ENCODE peak calls at places on chromosomes 11 and 22, in seven cellular contexts. One of them, this sample, is unnamed. For H3K9me3, the result is how much of the 10 kb centered on the place peaks cover.

GRCh38 chr11:44766112-44766971 is 39.6 kb downstream of the TSPAN18 start:
- DNase-seq in H9: peak
- DNase-seq in psoas muscle: peak
- DNase-seq in HepG2: no peak
- DNase-seq in BE2C: peak
- DNase-seq in left ventricle myocardium inferior: peak
- DNase-seq in endodermal cell: peak
- DNase-seq in this sample: peak

GRCh38 chr11:35658028-35658948 is 4.3 kb upstream of the TRIM44 start:
- DNase-seq in H9: no peak
- DNase-seq in psoas muscle: no peak
- DNase-seq in HepG2: no peak
- DNase-seq in BE2C: no peak
- DNase-seq in left ventricle myocardium inferior: no peak
- DNase-seq in endodermal cell: no peak
- DNase-seq in this sample: no peak

GRCh38 chr22:38982008-38982927 is at the start of gene APOBEC3B:
- DNase-seq in H9: peak
- DNase-seq in psoas muscle: peak
- DNase-seq in HepG2: peak
- DNase-seq in BE2C: peak
- DNase-seq in left ventricle myocardium inferior: peak
- DNase-seq in endodermal cell: peak
- DNase-seq in this sample: peak

GRCh38 chr11:129611661-129612566 is 203.7 kb upstream of the TMEM45B start:
- DNase-seq in H9: no peak
- DNase-seq in psoas muscle: no peak
- DNase-seq in HepG2: no peak
- DNase-seq in BE2C: no peak
- DNase-seq in left ventricle myocardium inferior: no peak
- DNase-seq in endodermal cell: no peak
- DNase-seq in this sample: no peak

GRCh38 chr11:74112877-74113276 is 57.9 kb downstream of the C2CD3 start:
- DNase-seq in H9: no peak
- DNase-seq in psoas muscle: no peak
- DNase-seq in HepG2: no peak
- DNase-seq in BE2C: no peak
- DNase-seq in left ventricle myocardium inferior: no peak
- DNase-seq in endodermal cell: no peak
- DNase-seq in this sample: no peak

GRCh38 chr22:38270091-38270972 is 2.5 kb downstream of the TMEM184B start:
- DNase-seq in H9: peak
- DNase-seq in psoas muscle: no peak
- DNase-seq in HepG2: no peak
- DNase-seq in BE2C: no peak
- DNase-seq in left ventricle myocardium inferior: no peak
- DNase-seq in endodermal cell: no peak
- DNase-seq in this sample: no peak

GRCh38 chr11:7347611-7348431 is 96.1 kb downstream of the SYT9 start:
- DNase-seq in H9: no peak
- DNase-seq in psoas muscle: no peak
- DNase-seq in HepG2: no peak
- DNase-seq in BE2C: no peak
- DNase-seq in left ventricle myocardium inferior: no peak
- DNase-seq in endodermal cell: no peak
- DNase-seq in this sample: no peak

GRCh38 chr11:40384991-40385390 is 1074.5 kb downstream of the LRRC4C start:
- DNase-seq in H9: no peak
- DNase-seq in psoas muscle: no peak
- DNase-seq in HepG2: no peak
- DNase-seq in BE2C: no peak
- DNase-seq in left ventricle myocardium inferior: no peak
- DNase-seq in endodermal cell: no peak
- DNase-seq in this sample: no peak

GRCh38 chr22:41642711-41643110 is 21.6 kb downstream of the XRCC6 start:
- DNase-seq in H9: no peak
- DNase-seq in psoas muscle: no peak
- DNase-seq in HepG2: no peak
- DNase-seq in BE2C: no peak
- DNase-seq in left ventricle myocardium inferior: no peak
- DNase-seq in endodermal cell: no peak
- DNase-seq in this sample: no peak

GRCh38 chr11:58576792-58577440 is 1.3 kb upstream of the LPXN start:
- DNase-seq in H9: no peak
- DNase-seq in psoas muscle: no peak
- DNase-seq in HepG2: peak
- DNase-seq in BE2C: no peak
- DNase-seq in left ventricle myocardium inferior: no peak
- DNase-seq in endodermal cell: no peak
- DNase-seq in this sample: no peak

GRCh38 chr11:122910775-122911174 is 28.2 kb downstream of the JHY start:
- DNase-seq in H9: no peak
- DNase-seq in psoas muscle: no peak
- DNase-seq in HepG2: peak
- DNase-seq in BE2C: no peak
- DNase-seq in left ventricle myocardium inferior: no peak
- DNase-seq in endodermal cell: no peak
- DNase-seq in this sample: no peak

GRCh38 chr11:67278135-67278938 is 10.8 kb upstream of the ANKRD13D start:
- DNase-seq in H9: no peak
- DNase-seq in psoas muscle: peak
- DNase-seq in HepG2: no peak
- DNase-seq in BE2C: no peak
- DNase-seq in left ventricle myocardium inferior: no peak
- DNase-seq in endodermal cell: no peak
- DNase-seq in this sample: peak

GRCh38 chr11:60305906-60306619 is 21.0 kb upstream of the MS4A6E start:
- DNase-seq in H9: no peak
- DNase-seq in psoas muscle: no peak
- DNase-seq in HepG2: no peak
- DNase-seq in BE2C: no peak
- DNase-seq in left ventricle myocardium inferior: no peak
- DNase-seq in endodermal cell: peak
- DNase-seq in this sample: no peak

GRCh38 chr11:73009972-73010371 is 132.1 kb downstream of the FCHSD2 start:
- DNase-seq in H9: no peak
- DNase-seq in psoas muscle: no peak
- DNase-seq in HepG2: no peak
- DNase-seq in BE2C: no peak
- DNase-seq in left ventricle myocardium inferior: no peak
- DNase-seq in endodermal cell: no peak
- DNase-seq in this sample: no peak

GRCh38 chr11:75399344-75400109 is at the start of gene RPS3:
- DNase-seq in H9: peak
- DNase-seq in psoas muscle: peak
- DNase-seq in HepG2: peak
- DNase-seq in BE2C: peak
- DNase-seq in left ventricle myocardium inferior: peak
- DNase-seq in endodermal cell: peak
- DNase-seq in this sample: peak

GRCh38 chr22:22583030-22583429 is 24.0 kb upstream of the PRAME start:
- DNase-seq in H9: no peak
- DNase-seq in psoas muscle: no peak
- DNase-seq in HepG2: no peak
- DNase-seq in BE2C: no peak
- DNase-seq in left ventricle myocardium inferior: no peak
- DNase-seq in endodermal cell: no peak
- DNase-seq in this sample: no peak

GRCh38 chr11:17550455-17551346 is 3.6 kb downstream of the OTOG start:
- DNase-seq in H9: no peak
- DNase-seq in psoas muscle: no peak
- DNase-seq in HepG2: no peak
- DNase-seq in BE2C: no peak
- DNase-seq in left ventricle myocardium inferior: no peak
- DNase-seq in endodermal cell: no peak
- DNase-seq in this sample: no peak

GRCh38 chr11:118672865-118673264 is 6.6 kb downstream of the TREH start:
- DNase-seq in H9: no peak
- DNase-seq in psoas muscle: no peak
- DNase-seq in HepG2: no peak
- DNase-seq in BE2C: no peak
- DNase-seq in left ventricle myocardium inferior: no peak
- DNase-seq in endodermal cell: peak
- DNase-seq in this sample: no peak

GRCh38 chr22:44928711-44929347 is 81.0 kb downstream of the PHF21B start:
- DNase-seq in H9: no peak
- DNase-seq in psoas muscle: no peak
- DNase-seq in HepG2: no peak
- DNase-seq in BE2C: no peak
- DNase-seq in left ventricle myocardium inferior: peak
- DNase-seq in endodermal cell: no peak
- DNase-seq in this sample: no peak

GRCh38 chr22:39556970-39557811 is 13.4 kb upstream of the CACNA1I start:
- DNase-seq in H9: no peak
- DNase-seq in psoas muscle: no peak
- DNase-seq in HepG2: no peak
- DNase-seq in BE2C: peak
- DNase-seq in left ventricle myocardium inferior: no peak
- DNase-seq in endodermal cell: peak
- DNase-seq in this sample: no peak

GRCh38 chr11:115501504-115501894 is 2.7 kb downstream of the CADM1 start:
- DNase-seq in H9: no peak
- DNase-seq in psoas muscle: no peak
- DNase-seq in HepG2: no peak
- DNase-seq in BE2C: no peak
- DNase-seq in left ventricle myocardium inferior: no peak
- DNase-seq in endodermal cell: no peak
- DNase-seq in this sample: no peak

GRCh38 chr11:72308226-72309073 is 64.5 kb upstream of the PHOX2A start:
- DNase-seq in H9: no peak
- DNase-seq in psoas muscle: no peak
- DNase-seq in HepG2: no peak
- DNase-seq in BE2C: peak
- DNase-seq in left ventricle myocardium inferior: no peak
- DNase-seq in endodermal cell: no peak
- DNase-seq in this sample: no peak

GRCh38 chr22:35910926-35911325 is 117.7 kb downstream of the RBFOX2 start:
- DNase-seq in H9: no peak
- DNase-seq in psoas muscle: no peak
- DNase-seq in HepG2: no peak
- DNase-seq in BE2C: no peak
- DNase-seq in left ventricle myocardium inferior: no peak
- DNase-seq in endodermal cell: no peak
- DNase-seq in this sample: no peak

GRCh38 chr11:66286699-66287098 is 2.2 kb downstream of the YIF1A start:
- DNase-seq in H9: no peak
- DNase-seq in psoas muscle: no peak
- DNase-seq in HepG2: no peak
- DNase-seq in BE2C: no peak
- DNase-seq in left ventricle myocardium inferior: no peak
- DNase-seq in endodermal cell: no peak
- DNase-seq in this sample: no peak

GRCh38 chr11:26028294-26028954 is 303.5 kb upstream of the ANO3 start:
- DNase-seq in H9: no peak
- DNase-seq in psoas muscle: no peak
- DNase-seq in HepG2: peak
- DNase-seq in BE2C: no peak
- DNase-seq in left ventricle myocardium inferior: no peak
- DNase-seq in endodermal cell: peak
- DNase-seq in this sample: no peak

GRCh38 chr11:15947681-15948648 is 408.4 kb downstream of the SOX6 start:
- DNase-seq in H9: no peak
- DNase-seq in psoas muscle: no peak
- DNase-seq in HepG2: peak
- DNase-seq in BE2C: no peak
- DNase-seq in left ventricle myocardium inferior: no peak
- DNase-seq in endodermal cell: no peak
- DNase-seq in this sample: peak

GRCh38 chr11:114399490-114399889 is 821 bp downstream of the C11orf71 start:
- DNase-seq in H9: no peak
- DNase-seq in psoas muscle: no peak
- DNase-seq in HepG2: peak
- DNase-seq in BE2C: no peak
- DNase-seq in left ventricle myocardium inferior: no peak
- DNase-seq in endodermal cell: no peak
- DNase-seq in this sample: no peak

GRCh38 chr11:17687946-17688670 is 31.3 kb upstream of the MYOD1 start:
- DNase-seq in H9: no peak
- DNase-seq in psoas muscle: peak
- DNase-seq in HepG2: no peak
- DNase-seq in BE2C: no peak
- DNase-seq in left ventricle myocardium inferior: no peak
- DNase-seq in endodermal cell: no peak
- DNase-seq in this sample: no peak

GRCh38 chr22:23125512-23126103 is 16.2 kb downstream of the RSPH14 start:
- DNase-seq in H9: no peak
- DNase-seq in psoas muscle: no peak
- DNase-seq in HepG2: no peak
- DNase-seq in BE2C: no peak
- DNase-seq in left ventricle myocardium inferior: no peak
- DNase-seq in endodermal cell: no peak
- DNase-seq in this sample: peak

DNA sequence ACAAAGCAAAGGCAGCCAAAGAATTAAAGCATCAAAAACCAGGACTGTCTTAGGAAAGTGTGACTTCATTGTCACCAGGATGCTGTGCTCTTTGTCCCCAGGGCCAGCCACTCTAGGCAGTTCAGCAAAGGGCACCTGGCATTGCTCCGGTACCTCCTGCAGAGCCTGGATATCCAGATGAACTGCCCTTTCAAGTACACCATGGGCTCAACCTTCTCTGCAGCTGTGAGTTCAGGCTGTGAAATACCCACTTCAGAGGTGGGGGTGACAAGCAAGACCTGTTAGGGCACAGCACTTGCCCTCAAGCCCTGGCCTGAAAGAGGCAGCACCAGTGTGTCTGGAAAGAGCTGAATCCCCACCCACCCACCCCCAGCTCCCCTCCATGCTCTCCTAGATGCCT is 44.5 kb downstream of the KCNQ1OT1 start:
- DNase-seq in H9: no peak
- DNase-seq in psoas muscle: no peak
- DNase-seq in HepG2: no peak
- DNase-seq in BE2C: no peak
- DNase-seq in left ventricle myocardium inferior: no peak
- DNase-seq in endodermal cell: no peak
- DNase-seq in this sample: no peak
- H3K9me3 ChIP-seq in H9: half or more
- H3K9me3 ChIP-seq in psoas muscle: under half
- H3K9me3 ChIP-seq in HepG2: under half
- H3K9me3 ChIP-seq in BE2C: under half
- H3K9me3 ChIP-seq in left ventricle myocardium inferior: half or more
- H3K9me3 ChIP-seq in endodermal cell: half or more
- H3K9me3 ChIP-seq in this sample: under half

GRCh38 chr22:32123657-32124056 is 35.4 kb downstream of the C22orf42 start:
- DNase-seq in H9: peak
- DNase-seq in psoas muscle: no peak
- DNase-seq in HepG2: no peak
- DNase-seq in BE2C: no peak
- DNase-seq in left ventricle myocardium inferior: no peak
- DNase-seq in endodermal cell: peak
- DNase-seq in this sample: no peak
- H3K9me3 ChIP-seq in H9: under half
- H3K9me3 ChIP-seq in psoas muscle: under half
- H3K9me3 ChIP-seq in HepG2: under half
- H3K9me3 ChIP-seq in BE2C: under half
- H3K9me3 ChIP-seq in left ventricle myocardium inferior: under half
- H3K9me3 ChIP-seq in endodermal cell: under half
- H3K9me3 ChIP-seq in this sample: under half

GRCh38 chr22:47259049-47259448 is 496.6 kb downstream of the TBC1D22A start:
- DNase-seq in H9: no peak
- DNase-seq in psoas muscle: no peak
- DNase-seq in HepG2: no peak
- DNase-seq in BE2C: no peak
- DNase-seq in left ventricle myocardium inferior: no peak
- DNase-seq in endodermal cell: no peak
- DNase-seq in this sample: no peak
- H3K9me3 ChIP-seq in H9: half or more
- H3K9me3 ChIP-seq in psoas muscle: under half
- H3K9me3 ChIP-seq in HepG2: under half
- H3K9me3 ChIP-seq in BE2C: under half
- H3K9me3 ChIP-seq in left ventricle myocardium inferior: under half
- H3K9me3 ChIP-seq in endodermal cell: under half
- H3K9me3 ChIP-seq in this sample: under half

GRCh38 chr11:132084433-132084832 is 714.0 kb downstream of the NTM start:
- DNase-seq in H9: no peak
- DNase-seq in psoas muscle: no peak
- DNase-seq in HepG2: no peak
- DNase-seq in BE2C: no peak
- DNase-seq in left ventricle myocardium inferior: no peak
- DNase-seq in endodermal cell: no peak
- DNase-seq in this sample: no peak
- H3K9me3 ChIP-seq in H9: under half
- H3K9me3 ChIP-seq in psoas muscle: under half
- H3K9me3 ChIP-seq in HepG2: half or more
- H3K9me3 ChIP-seq in BE2C: under half
- H3K9me3 ChIP-seq in left ventricle myocardium inferior: half or more
- H3K9me3 ChIP-seq in endodermal cell: under half
- H3K9me3 ChIP-seq in this sample: under half

This sample was measured in right lobe of liver.